ENCODE peak calls at places on chromosomes 4 and X, in seven cellular contexts. L, Y, X, K, V, I and S are unnamed samples.
A peak's percentile ranks its signal among the peaks of the same experiment; 100 is the strongest.

GRCh38 chr4:175271010-175271630 is 353.0 kb downstream of the ADAM29 start:
- DNase-seq in L (no peak), Y (no peak), X (no peak), K (no peak), V (no peak), I (no peak), S (no peak)

GRCh38 chr4:122652379-122652778 is 31.5 kb upstream of the IL21 start:
- DNase-seq in L (peak; percentile 43), Y (no peak), X (peak; percentile 26), K (no peak), V (peak; percentile 80), I (peak; percentile 54), S (peak; percentile 29)

GRCh38 chrX:116298956-116299355 is 128.4 kb downstream of the AGTR2 start:
- DNase-seq in L (no peak), Y (no peak), X (no peak), K (no peak), V (no peak), I (no peak), S (no peak)

GRCh38 chrX:78066110-78066509 is 37.9 kb upstream of the PGK1 start:
- DNase-seq in L (no peak), Y (no peak), X (no peak), K (no peak), V (no peak), I (no peak), S (peak; percentile 23)

GRCh38 chrX:3713225-3713936 is at the start of gene PRKX:
- DNase-seq in L (peak; percentile 70), Y (peak; percentile 75), X (peak; percentile 72), K (peak; percentile 27), V (peak; percentile 69), I (peak; percentile 38), S (peak; percentile 66)

GRCh38 chr4:70778888-70779422 is 57.2 kb downstream of the RUFY3 start:
- DNase-seq in L (no peak), Y (no peak), X (no peak), K (no peak), V (no peak), I (no peak), S (no peak)

GRCh38 chrX:23008431-23009099 is 8.8 kb downstream of the DDX53 start:
- DNase-seq in L (peak; percentile 4), Y (no peak), X (no peak), K (no peak), V (peak; percentile 10), I (no peak), S (peak; percentile 5)

GRCh38 chr4:21097865-21098264 is 397.6 kb downstream of the PACRGL start:
- DNase-seq in L (no peak), Y (no peak), X (no peak), K (no peak), V (no peak), I (no peak), S (no peak)

GRCh38 chrX:97332963-97333362 is 449.3 kb downstream of the RPA4 start:
- DNase-seq in L (no peak), Y (no peak), X (no peak), K (no peak), V (no peak), I (peak; percentile 21), S (no peak)

GRCh38 chrX:39336709-39337294 is 535.5 kb downstream of the MID1IP1 start:
- DNase-seq in L (no peak), Y (no peak), X (no peak), K (no peak), V (no peak), I (no peak), S (peak; percentile 38)

GRCh38 chr4:40820101-40820500 is 70.3 kb downstream of the NSUN7 start:
- DNase-seq in L (no peak), Y (no peak), X (no peak), K (no peak), V (no peak), I (no peak), S (no peak)

GRCh38 chrX:97846718-97847237 is 963.1 kb downstream of the RPA4 start:
- DNase-seq in L (no peak), Y (no peak), X (no peak), K (no peak), V (no peak), I (no peak), S (no peak)

GRCh38 chr4:8907596-8908205 is 36.1 kb upstream of the HMX1 start:
- DNase-seq in L (no peak), Y (peak; percentile 37), X (no peak), K (no peak), V (no peak), I (no peak), S (no peak)

GRCh38 chr4:176883681-176884418 is 91.1 kb upstream of the VEGFC start:
- DNase-seq in L (no peak), Y (no peak), X (no peak), K (no peak), V (no peak), I (peak; percentile 89), S (peak; percentile 96)

GRCh38 chr4:146087856-146088255 is 87.7 kb upstream of the LSM6 start:
- DNase-seq in L (no peak), Y (no peak), X (no peak), K (no peak), V (no peak), I (no peak), S (no peak)

GRCh38 chrX:129842510-129843208 is 1.0 kb downstream of the ZDHHC9 start:
- DNase-seq in L (peak; percentile 23), Y (peak; percentile 54), X (no peak), K (no peak), V (peak; percentile 28), I (peak; percentile 52), S (peak; percentile 30)

GRCh38 chr4:147741190-147741788 is 9.4 kb downstream of the ARHGAP10 start:
- DNase-seq in L (no peak), Y (no peak), X (no peak), K (no peak), V (no peak), I (no peak), S (no peak)

GRCh38 chr4:14985161-14985560 is 17.1 kb upstream of the CPEB2 start:
- DNase-seq in L (no peak), Y (no peak), X (no peak), K (no peak), V (no peak), I (no peak), S (no peak)

GRCh38 chr4:163556169-163556568 is 61.7 kb downstream of the TMA16 start:
- DNase-seq in L (no peak), Y (no peak), X (no peak), K (no peak), V (no peak), I (no peak), S (no peak)

GRCh38 chrX:19772306-19772705 is 115.1 kb downstream of the SH3KBP1 start:
- DNase-seq in L (no peak), Y (no peak), X (no peak), K (no peak), V (peak; percentile 43), I (peak; percentile 39), S (peak; percentile 18)

GRCh38 chr4:7987148-7987989 is 47.7 kb upstream of the AFAP1 start:
- DNase-seq in L (peak; percentile 85), Y (peak; percentile 80), X (peak; percentile 73), K (peak; percentile 18), V (peak; percentile 87), I (peak; percentile 56), S (peak; percentile 37)

GRCh38 chrX:151151668-151152267 is 24.6 kb upstream of the GPR50 start:
- DNase-seq in L (peak; percentile 16), Y (no peak), X (peak; percentile 32), K (no peak), V (peak; percentile 71), I (peak; percentile 14), S (no peak)